ENCODE peak calls at places on chromosomes 3 and 15, in ten cellular contexts. X, H, R, D, L, I, P, W, U and A are unnamed samples.

GRCh38 chr3:99656606-99657005 is 18.2 kb downstream of the COL8A1 start:
- DNase-seq in X (no peak), H (no peak), R (no peak), D (peak; percentile 38), L (no peak), I (no peak), P (no peak), W (no peak), U (peak; percentile 82), A (no peak)

GRCh38 chr3:51802091-51802720 is 23.2 kb upstream of the IQCF6 start:
- DNase-seq in X (no peak), H (no peak), R (no peak), D (no peak), L (no peak), I (no peak), P (no peak), W (no peak), U (no peak), A (no peak)

GRCh38 chr3:125107384-125107783 is 51.6 kb upstream of the HEG1 start:
- DNase-seq in X (no peak), H (no peak), R (no peak), D (no peak), L (no peak), I (no peak), P (no peak), W (peak; percentile 32), U (no peak), A (peak; percentile 67)

GRCh38 chr15:73599934-73600333 is 33.3 kb downstream of the NPTN start:
- DNase-seq in X (no peak), H (no peak), R (no peak), D (no peak), L (peak; percentile 60), I (no peak), P (no peak), W (no peak), U (peak; percentile 19), A (peak; percentile 31)

GRCh38 chr15:70768247-70768883 is 5.0 kb upstream of the UACA start:
- DNase-seq in X (peak; percentile 25), H (no peak), R (no peak), D (no peak), L (no peak), I (no peak), P (no peak), W (no peak), U (no peak), A (no peak)

GRCh38 chr3:195849322-195850074 is 37.8 kb upstream of the MUC4 start:
- DNase-seq in X (no peak), H (no peak), R (no peak), D (no peak), L (no peak), I (no peak), P (no peak), W (no peak), U (no peak), A (no peak)

GRCh38 chr3:55065331-55065730 is 137.5 kb upstream of the LRTM1 start:
- DNase-seq in X (no peak), H (no peak), R (no peak), D (no peak), L (no peak), I (no peak), P (no peak), W (no peak), U (no peak), A (no peak)

GRCh38 chr3:142272200-142272891 is 47.0 kb upstream of the GK5 start:
- DNase-seq in X (no peak), H (no peak), R (no peak), D (peak; percentile 30), L (no peak), I (no peak), P (no peak), W (no peak), U (peak; percentile 47), A (no peak)

GRCh38 chr3:48694610-48695051 is 8.9 kb upstream of the NCKIPSD start:
- DNase-seq in X (peak; percentile 58), H (peak; percentile 64), R (peak; percentile 91), D (peak; percentile 94), L (no peak), I (no peak), P (no peak), W (no peak), U (peak; percentile 82), A (peak; percentile 61)

GRCh38 chr3:55174723-55175122 is 246.9 kb upstream of the LRTM1 start:
- DNase-seq in X (no peak), H (no peak), R (no peak), D (no peak), L (no peak), I (no peak), P (no peak), W (no peak), U (no peak), A (no peak)

GRCh38 chr15:70054884-70055387 is 42.8 kb downstream of the TLE3 start:
- DNase-seq in X (no peak), H (no peak), R (peak; percentile 53), D (no peak), L (no peak), I (no peak), P (no peak), W (no peak), U (no peak), A (no peak)

GRCh38 chr15:70063284-70063991 is 34.3 kb downstream of the TLE3 start:
- DNase-seq in X (peak; percentile 47), H (no peak), R (no peak), D (no peak), L (no peak), I (no peak), P (no peak), W (no peak), U (no peak), A (peak; percentile 49)

DNA sequence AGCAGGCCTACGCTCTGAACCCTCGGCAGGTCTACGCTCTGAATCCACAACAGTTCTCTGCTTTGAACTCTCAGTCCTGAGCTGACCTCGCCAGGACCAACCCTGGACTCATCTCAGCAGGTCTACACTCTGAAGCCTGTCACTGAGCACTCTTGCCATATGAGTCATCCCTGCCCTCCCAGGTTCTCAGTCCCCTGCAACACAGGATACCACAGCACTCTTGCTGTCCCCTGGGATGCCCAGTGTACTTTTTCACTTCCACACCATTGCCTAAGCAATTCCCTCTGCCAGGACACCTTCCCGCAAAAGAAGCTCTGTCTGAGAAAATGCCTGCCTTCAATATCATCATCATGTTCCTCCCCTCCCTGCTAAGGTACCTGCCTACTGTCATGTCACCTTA is 42.0 kb downstream of the NUP210 start:
- DNase-seq in X (no peak), H (no peak), R (no peak), D (no peak), L (no peak), I (no peak), P (no peak), W (no peak), U (peak; percentile 6), A (no peak)
- H3K4me1 ChIP-seq in X (no peaks in the 10 kb centered on the region), H (no peaks in the 10 kb centered on the region), R (no peaks in the 10 kb centered on the region), D (peaks cover 23% of the 10 kb centered on the region), L (no peaks in the 10 kb centered on the region), I (peaks cover 37% of the 10 kb centered on the region), P (no peaks in the 10 kb centered on the region), W (no peaks in the 10 kb centered on the region), U (peaks cover 37% of the 10 kb centered on the region), A (no peaks in the 10 kb centered on the region)

GRCh38 chr3:158935846-158936245 is 134.0 kb downstream of the MFSD1 start:
- DNase-seq in X (no peak), H (no peak), R (no peak), D (no peak), L (no peak), I (no peak), P (no peak), W (no peak), U (no peak), A (no peak)

DNA sequence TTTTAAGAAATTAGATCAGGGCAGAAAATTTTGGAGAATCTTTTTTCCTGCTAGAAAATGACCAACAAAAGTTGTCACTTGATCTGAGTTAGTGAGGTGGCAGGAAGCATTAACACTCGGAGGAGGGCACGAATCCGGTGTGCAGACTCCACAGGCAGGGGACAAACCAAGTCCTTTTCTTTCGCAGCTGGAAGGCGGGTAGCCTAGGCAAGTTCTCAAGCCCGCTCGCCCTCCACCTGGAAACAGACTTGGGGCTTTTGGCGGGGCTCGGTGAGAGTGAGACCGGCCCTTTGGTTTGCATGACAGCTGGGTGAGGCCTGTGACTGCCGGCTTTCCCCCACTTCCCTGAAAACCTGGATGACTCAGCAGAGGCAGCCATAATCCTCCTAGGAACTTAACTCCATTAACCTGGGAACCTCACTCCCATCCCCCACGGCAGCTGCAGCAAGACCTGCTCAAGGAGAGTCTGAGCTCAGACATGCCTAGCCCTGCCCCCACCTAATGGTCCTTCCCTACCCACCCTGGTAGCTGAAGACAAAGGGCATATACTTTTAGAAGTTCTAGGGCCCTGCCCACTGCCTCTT is 134.8 kb downstream of the MFSD1 start:
- DNase-seq in X (peak; percentile 23), H (no peak), R (no peak), D (no peak), L (no peak), I (no peak), P (no peak), W (no peak), U (no peak), A (no peak)
- H3K27ac ChIP-seq in X (no peak overlapping the region), H (no peak overlapping the region), R (no peak overlapping the region), D (no peak overlapping the region), L (no peak overlapping the region), I (no peak overlapping the region), P (no peak overlapping the region), W (no peak overlapping the region), U (no peak overlapping the region), A (no peak overlapping the region)

DNA sequence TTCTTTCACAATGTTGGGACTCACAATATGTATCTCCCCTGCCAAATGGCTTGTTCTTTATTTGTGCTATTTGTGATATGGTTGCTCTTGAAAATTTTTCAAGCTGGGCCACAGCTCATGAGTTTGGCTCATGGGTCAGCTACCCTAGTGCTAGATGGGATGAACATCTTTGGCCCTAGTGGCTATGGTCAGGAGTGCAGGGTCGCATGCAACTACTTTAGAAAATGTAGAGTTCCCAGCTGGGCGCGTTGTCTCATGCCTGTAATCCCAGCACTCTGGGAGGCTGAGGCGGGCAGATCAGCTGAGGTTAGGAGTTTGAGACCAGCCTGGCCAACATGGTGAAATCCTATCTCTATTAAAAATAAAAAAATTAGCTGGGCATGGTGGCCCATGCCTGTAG is 55.8 kb downstream of the POLR2M start:
- DNase-seq in X (no peak), H (no peak), R (no peak), D (no peak), L (no peak), I (no peak), P (no peak), W (no peak), U (no peak), A (no peak)
- TF ChIP-seq CTCF in X (no peak), H (no peak), R (no peak), D (no peak), L (no peak), I (peak; percentile 18), P (no peak), W (no peak), U (no peak), A (no peak)

DNA sequence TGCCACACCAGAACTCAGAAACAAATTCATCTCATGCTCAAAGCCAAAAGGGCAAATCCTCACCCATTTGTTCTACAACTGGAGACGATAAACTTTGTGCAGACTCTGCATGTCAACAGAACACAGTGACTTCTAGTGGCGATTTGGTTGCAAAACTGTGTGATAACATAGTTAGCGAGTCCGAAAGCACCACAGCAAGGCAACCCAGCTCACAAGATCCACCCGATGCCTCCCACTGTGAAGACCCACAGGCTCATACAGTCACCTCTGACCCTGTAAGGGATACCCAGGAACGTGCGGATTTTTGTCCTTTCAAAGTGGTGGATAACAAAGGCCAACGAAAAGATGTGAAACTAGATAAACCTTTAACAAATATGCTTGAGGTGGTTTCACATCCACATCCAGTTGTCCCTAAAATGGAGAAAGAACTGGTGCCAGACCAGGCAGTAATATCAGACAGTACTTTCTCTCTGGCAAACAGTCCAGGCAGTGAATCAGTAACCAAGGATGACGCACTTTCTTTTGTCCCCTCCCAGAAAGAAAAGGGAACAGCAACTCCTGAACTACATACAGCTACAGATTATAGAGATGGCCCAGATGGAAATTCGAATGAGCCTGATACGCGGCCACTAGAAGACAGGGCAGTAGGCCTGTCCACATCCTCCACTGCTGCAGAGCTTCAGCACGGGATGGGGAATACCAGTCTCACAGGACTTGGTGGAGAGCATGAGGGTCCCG is 199.7 kb downstream of the AKAP13 start:
- DNase-seq in X (peak; percentile 31), H (peak; percentile 60), R (no peak), D (no peak), L (no peak), I (no peak), P (no peak), W (no peak), U (peak; percentile 67), A (no peak)
- H3K4me1 ChIP-seq in X (peaks cover 39% of the 10 kb centered on the region), H (peaks cover 81% of the 10 kb centered on the region), R (peaks cover 56% of the 10 kb centered on the region), D (peaks cover 5% of the 10 kb centered on the region), L (no peaks in the 10 kb centered on the region), I (peaks cover 89% of the 10 kb centered on the region), P (peaks cover 45% of the 10 kb centered on the region), W (peaks cover 9% of the 10 kb centered on the region), U (peaks cover 9% of the 10 kb centered on the region), A (peaks cover 60% of the 10 kb centered on the region)